ENCODE peak calls at places on chromosomes 3 and 15, in five cellular contexts. U is activated B cell treated with CpG ODN at 0.5 μM for 24 hours, G is psoas muscle, F is hepatocyte, C is HFFc6. L is an unnamed sample.

GRCh38 chr15:88202231-88202630 is 54.3 kb downstream of the NTRK3 start:
- DNase-seq in U (no peak), G (no peak), F (no peak), C (no peak), L (no peak)

GRCh38 chr3:186187876-186188275 is 79.0 kb upstream of the ETV5 start:
- DNase-seq in U (no peak), G (no peak), F (no peak), C (no peak), L (no peak)

GRCh38 chr15:59191855-59192237 is 14.8 kb upstream of the LDHAL6B start:
- DNase-seq in U (no peak), G (no peak), F (peak; percentile 65), C (peak; percentile 95), L (no peak)

GRCh38 chr3:34157491-34157890 is 359.1 kb downstream of the PDCD6IP start:
- DNase-seq in U (no peak), G (no peak), F (no peak), C (no peak), L (no peak)

GRCh38 chr3:108552267-108553159 is 36.7 kb downstream of the CIP2A start:
- DNase-seq in U (no peak), G (no peak), F (peak; percentile 64), C (peak; percentile 52), L (no peak)

GRCh38 chr15:56757884-56758283 is 24.6 kb upstream of the ZNF280D start:
- DNase-seq in U (no peak), G (no peak), F (no peak), C (no peak), L (no peak)

GRCh38 chr3:122102191-122102935 is 47.2 kb downstream of the CD86 start:
- DNase-seq in U (no peak), G (no peak), F (no peak), C (no peak), L (no peak)

GRCh38 chr3:151281671-151282334 is 3.5 kb upstream of the P2RY14 start:
- DNase-seq in U (no peak), G (no peak), F (no peak), C (no peak), L (no peak)

GRCh38 chr15:81523867-81524266 is 149.9 kb upstream of the TMC3 start:
- DNase-seq in U (no peak), G (no peak), F (no peak), C (no peak), L (no peak)

GRCh38 chr3:51535146-51536019 is 3.1 kb upstream of the RAD54L2 start:
- DNase-seq in U (no peak), G (no peak), F (no peak), C (no peak), L (no peak)

GRCh38 chr3:78497692-78498091 is 1270.1 kb downstream of the ROBO1 start:
- DNase-seq in U (no peak), G (no peak), F (no peak), C (no peak), L (no peak)

GRCh38 chr15:68551296-68551635 is 27.5 kb upstream of the CORO2B start:
- DNase-seq in U (no peak), G (no peak), F (no peak), C (no peak), L (no peak)

GRCh38 chr3:120428904-120429303 is 21.9 kb downstream of the FSTL1 start:
- DNase-seq in U (no peak), G (no peak), F (no peak), C (peak; percentile 53), L (no peak)

GRCh38 chr3:127738192-127738840 is 65.6 kb downstream of the ABTB1 start:
- DNase-seq in U (no peak), G (no peak), F (peak; percentile 38), C (peak; percentile 66), L (no peak)

GRCh38 chr15:63238796-63239195 is 38.6 kb upstream of the APH1B start:
- DNase-seq in U (no peak), G (no peak), F (no peak), C (peak; percentile 77), L (no peak)

GRCh38 chr3:126982125-126982521 is 792 bp upstream of the PLXNA1 start:
- DNase-seq in U (peak; percentile 74), G (peak; percentile 53), F (no peak), C (peak; percentile 31), L (peak; percentile 73)

GRCh38 chr3:133699903-133700302 is 38.2 kb upstream of the TOPBP1 start:
- DNase-seq in U (no peak), G (no peak), F (no peak), C (no peak), L (no peak)

GRCh38 chr3:28726840-28727239 is 378.2 kb upstream of the AZI2 start:
- DNase-seq in U (no peak), G (peak; percentile 62), F (peak; percentile 56), C (no peak), L (no peak)
- TF ChIP-seq CTCF in U (no peak), G (peak; percentile 59), F (peak; percentile 43), C (peak; percentile 50), L (no peak)

DNA sequence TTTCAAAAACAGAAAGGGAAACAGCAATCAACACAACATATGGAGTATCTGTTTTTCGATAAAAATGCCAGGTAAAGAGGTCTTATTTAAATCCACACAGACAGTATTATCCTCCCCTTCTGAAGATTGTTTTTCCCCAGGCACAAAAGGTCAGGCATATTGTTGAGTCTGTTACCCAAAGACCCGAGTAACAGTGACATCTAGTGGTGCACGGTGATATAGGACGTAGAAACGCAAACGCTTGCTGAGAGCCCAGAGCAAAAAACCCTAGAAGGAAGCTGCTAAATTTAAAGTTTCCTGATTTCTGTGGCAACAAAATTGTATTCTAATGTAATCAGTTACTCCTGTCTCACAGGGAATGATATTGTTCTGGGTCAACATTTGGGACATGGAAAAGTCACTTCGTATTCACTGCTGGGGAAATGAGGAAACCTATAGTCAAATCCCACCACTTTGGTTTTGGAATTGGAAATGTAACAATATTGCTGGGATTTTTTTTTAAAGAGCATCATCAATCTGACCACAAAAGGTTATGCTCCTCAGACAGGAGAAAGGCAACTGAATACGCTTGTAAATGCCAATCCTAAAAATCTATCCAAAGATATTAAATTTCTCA is 312.7 kb upstream of the CCDC54 start:
- DNase-seq in U (no peak), G (no peak), F (peak; percentile 85), C (peak; percentile 68), L (no peak)
- TF ChIP-seq CTCF in U (peak; percentile 63), G (peak; percentile 79), F (peak; percentile 86), C (peak; percentile 94), L (peak; percentile 87)

GRCh38 chr3:195558602-195559001 is 15.5 kb upstream of the PPP1R2 start:
- DNase-seq in U (no peak), G (peak; percentile 82), F (peak; percentile 75), C (no peak), L (no peak)
- TF ChIP-seq CTCF in U (no peak), G (peak; percentile 65), F (peak; percentile 57), C (peak; percentile 50), L (no peak)

GRCh38 chr15:25056484-25057429 is 102.0 kb downstream of the SNRPN start:
- DNase-seq in U (no peak), G (no peak), F (no peak), C (no peak), L (peak; percentile 4)
- TF ChIP-seq CTCF in U (no peak), G (no peak), F (no peak), C (peak; percentile 53), L (peak; percentile 11)

GRCh38 chr3:67657192-67657591 is 2.8 kb upstream of the SUCLG2 start:
- DNase-seq in U (no peak), G (no peak), F (no peak), C (no peak), L (no peak)

GRCh38 chr3:67661079-67661478 is 6.7 kb upstream of the SUCLG2 start:
- DNase-seq in U (no peak), G (no peak), F (no peak), C (no peak), L (no peak)

DNA sequence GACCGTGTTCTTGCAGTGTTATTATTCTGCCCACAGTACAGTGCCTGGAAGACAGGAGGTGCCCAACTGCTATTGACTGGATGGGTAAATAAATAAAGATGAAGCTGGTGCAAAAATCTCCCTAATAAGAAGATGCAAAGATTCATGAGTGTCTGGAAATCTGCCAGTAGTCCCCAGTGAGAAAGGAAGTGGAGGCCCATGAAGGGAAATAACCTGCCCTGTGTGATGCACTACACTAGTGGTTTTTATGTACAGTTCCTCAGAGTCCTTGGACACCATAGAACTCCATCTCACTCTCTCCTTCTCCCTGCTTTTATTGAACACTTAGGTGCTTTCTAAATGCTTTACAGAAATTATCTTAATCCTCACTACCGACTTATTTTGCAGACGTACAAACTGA is 8.3 kb upstream of the SUCLG2 start:
- DNase-seq in U (no peak), G (no peak), F (no peak), C (no peak), L (no peak)
- TF ChIP-seq CTCF in U (no peak), G (no peak), F (no peak), C (no peak), L (no peak)

GRCh38 chr3:52894756-52895155 is 2.6 kb downstream of the STIMATE start:
- DNase-seq in U (no peak), G (no peak), F (no peak), C (no peak), L (no peak)

GRCh38 chr3:52893723-52894122 is 3.6 kb downstream of the STIMATE start:
- DNase-seq in U (no peak), G (no peak), F (no peak), C (no peak), L (no peak)

GRCh38 chr3:52896613-52897012 is 735 bp downstream of the STIMATE start:
- DNase-seq in U (no peak), G (no peak), F (peak; percentile 12), C (no peak), L (no peak)

GRCh38 chr3:52895416-52895815 is 1.9 kb downstream of the STIMATE start:
- DNase-seq in U (no peak), G (no peak), F (no peak), C (no peak), L (no peak)

GRCh38 chr3:52897130-52898109 is at the start of gene STIMATE:
- DNase-seq in U (peak; percentile 85), G (peak; percentile 94), F (peak; percentile 93), C (peak; percentile 73), L (peak; percentile 65)
- TF ChIP-seq CTCF in U (no peak), G (no peak), F (no peak), C (peak; percentile 21), L (no peak)

DNA sequence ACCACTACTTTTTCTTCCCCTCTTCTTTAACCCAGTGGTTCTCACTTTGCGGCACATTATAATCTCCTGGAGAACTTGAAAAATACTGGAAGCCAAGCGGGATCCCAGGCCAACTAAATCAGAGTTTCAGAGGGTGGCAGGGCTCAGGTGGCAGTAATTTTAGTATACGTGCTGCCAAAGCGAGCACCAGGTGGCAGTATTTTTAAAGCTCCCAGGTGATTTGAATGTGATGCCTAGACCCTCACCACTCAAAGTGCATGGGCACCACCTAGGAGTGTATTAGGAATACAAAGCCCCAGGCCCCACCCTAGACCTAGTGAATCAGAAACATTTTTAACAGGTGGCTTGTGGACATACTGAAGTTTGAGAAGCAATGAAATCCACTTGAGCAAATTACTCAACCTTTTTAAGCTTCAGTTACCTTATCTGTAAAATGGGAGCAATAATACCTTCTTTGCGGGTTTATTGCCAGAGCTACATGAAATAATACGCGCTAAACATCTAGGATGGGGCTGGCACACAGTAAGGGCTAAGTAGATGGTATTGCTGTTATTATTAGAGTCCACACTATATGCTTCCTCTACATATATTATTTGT is 8.3 kb downstream of the B3GALNT1 start:
- DNase-seq in U (no peak), G (no peak), F (no peak), C (no peak), L (no peak)
- TF ChIP-seq CTCF in U (no peak), G (no peak), F (peak; percentile 19), C (peak; percentile 44), L (no peak)